ENCODE peak calls at places on chromosome X, in eight cellular contexts. P is thyroid gland, U is Peyer's patch, J is body of pancreas, O is HepG2, A is spleen, R is uterus, E is right lobe of liver. K is an unnamed sample.

GRCh38 chrX:66018585-66019309 is 21.1 kb downstream of the VSIG4 start:
- DNase-seq in R (no peak), P (no peak), A (no peak), E (no peak), O (no peak), U (no peak), J (no peak), K (no peak)

GRCh38 chrX:72366178-72366577 is 60.5 kb upstream of the CITED1 start:
- DNase-seq in O (no peak), R (no peak), U (no peak), J (no peak), A (no peak), P (no peak), E (no peak), K (no peak)

GRCh38 chrX:87634361-87634760 is 116.8 kb downstream of the KLHL4 start:
- DNase-seq in J (no peak), A (no peak), E (no peak), P (no peak), O (no peak), U (no peak), R (no peak), K (no peak)

GRCh38 chrX:110156167-110156754 is 153.3 kb downstream of the TMEM164 start:
- DNase-seq in P (no peak), R (no peak), O (no peak), J (no peak), A (no peak), U (no peak), E (no peak), K (no peak)

GRCh38 chrX:71609095-71609750 is 9.1 kb downstream of the CXCR3 start:
- DNase-seq in E (no peak), U (no peak), P (no peak), J (no peak), A (no peak), O (no peak), R (no peak), K (no peak)

GRCh38 chrX:47169273-47169672 is 24.3 kb downstream of the RBM10 start:
- DNase-seq in U (no peak), J (no peak), E (no peak), O (no peak), A (peak), P (no peak), R (no peak), K (no peak)

GRCh38 chrX:46040001-46040400 is 505.2 kb downstream of the ZNF674 start:
- DNase-seq in U (no peak), A (no peak), E (no peak), J (no peak), O (no peak), R (no peak), P (no peak), K (no peak)

GRCh38 chrX:9558615-9559014 is 93.8 kb downstream of the TBL1X start:
- DNase-seq in U (no peak), E (no peak), R (no peak), J (no peak), O (no peak), A (no peak), P (no peak), K (no peak)

GRCh38 chrX:12421918-12422317 is 283.6 kb downstream of the FRMPD4 start:
- DNase-seq in O (no peak), A (no peak), J (no peak), R (no peak), P (no peak), E (no peak), U (no peak), K (no peak)

GRCh38 chrX:133482345-133483041 is 67.2 kb upstream of the GPC4 start:
- DNase-seq in U (no peak), P (no peak), O (no peak), J (no peak), A (no peak), E (no peak), R (peak), K (no peak)

GRCh38 chrX:13212191-13212651 is 107.6 kb downstream of the ATXN3L start:
- DNase-seq in R (no peak), P (no peak), E (no peak), U (no peak), O (no peak), A (no peak), J (no peak), K (no peak)

GRCh38 chrX:54171527-54171926 is 11.5 kb downstream of the FAM120C start:
- DNase-seq in U (no peak), E (no peak), J (no peak), O (no peak), R (no peak), A (no peak), P (no peak), K (no peak)

DNA sequence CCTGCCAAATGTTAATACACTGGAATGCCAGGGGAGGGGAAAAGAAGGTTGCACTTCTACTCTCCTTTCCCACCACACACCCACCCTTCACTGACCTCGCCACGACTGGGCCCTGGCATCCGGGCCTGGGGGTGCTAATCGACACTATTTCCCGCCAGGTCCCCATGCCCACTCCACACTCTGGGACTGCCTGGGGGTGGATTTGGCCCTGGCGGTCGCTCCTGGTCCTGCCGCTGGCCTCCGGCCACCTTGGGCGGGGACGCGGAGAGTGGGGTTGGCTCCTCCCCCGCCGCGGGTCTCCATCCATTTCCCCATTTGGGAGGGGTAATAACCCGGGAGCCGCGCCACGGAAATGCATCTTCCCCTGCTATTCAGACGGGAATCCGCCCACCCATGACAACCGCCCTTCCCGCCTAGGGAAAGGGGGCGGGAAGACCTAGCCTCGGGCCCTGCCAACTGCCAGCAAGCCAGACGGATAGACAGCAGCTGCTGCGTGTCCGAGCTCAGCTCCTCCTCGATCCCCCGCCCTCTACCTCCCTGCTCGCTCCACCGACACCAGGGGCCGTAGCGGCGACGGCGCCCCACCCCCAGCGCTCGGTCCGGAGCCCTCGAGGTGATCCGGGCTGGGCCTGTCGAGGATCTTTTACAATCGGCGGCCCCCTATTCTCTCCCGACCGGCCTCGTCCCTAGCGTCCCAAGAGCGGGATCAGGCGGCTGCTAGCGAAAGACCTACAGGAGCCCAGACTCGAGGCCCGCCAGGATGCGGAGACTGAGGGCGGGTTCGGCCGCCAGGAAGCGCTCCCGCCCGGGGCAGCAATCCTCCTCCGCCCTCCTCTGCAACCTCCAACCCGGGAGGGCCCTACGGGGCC is 78.0 kb downstream of the RLIM start:
- DNase-seq in E (peak), J (peak), O (no peak), R (peak), U (peak), A (peak), P (peak), K (peak)
- TF ChIP-seq POLR2A in E (peak), J (no peak), O (no peak), R (peak), U (no peak), A (no peak), P (peak), K (no peak)

GRCh38 chrX:132373610-132374009 is 115.2 kb downstream of the MBNL3 start:
- DNase-seq in R (no peak), P (no peak), E (no peak), O (no peak), A (no peak), U (no peak), J (no peak), K (no peak)
- H3K4me3 ChIP-seq in R (no peak), P (no peak), E (no peak), O (no peak), A (no peak), U (no peak), J (no peak), K (no peak)

GRCh38 chrX:1649623-1650022 is 34.8 kb downstream of the ASMT start:
- DNase-seq in O (no peak), P (no peak), A (no peak), E (no peak), R (no peak), J (no peak), U (no peak), K (no peak)
- H3K27ac ChIP-seq in O (no peak), P (no peak), A (no peak), E (no peak), R (no peak), J (no peak), U (no peak), K (no peak)

GRCh38 chrX:2928583-2929434 is at the start of gene ARSD:
- DNase-seq in A (peak), U (peak), O (peak), E (peak), R (peak), J (peak), P (peak), K (peak)
- TF ChIP-seq POLR2A in A (no peak), U (peak), O (peak), E (peak), R (peak), J (peak), P (peak), K (no peak)

GRCh38 chrX:16885628-16886027 is 15.5 kb upstream of the RBBP7 start:
- DNase-seq in E (no peak), O (no peak), P (no peak), J (no peak), R (no peak), U (no peak), A (no peak), K (no peak)

GRCh38 chrX:16882702-16883486 is 12.7 kb upstream of the RBBP7 start:
- DNase-seq in R (peak), J (peak), A (peak), U (peak), E (peak), O (peak), P (peak), K (peak)

GRCh38 chrX:16882188-16882587 is 12.0 kb upstream of the RBBP7 start:
- DNase-seq in R (peak), P (peak), A (peak), J (peak), U (peak), E (peak), O (no peak), K (peak)

GRCh38 chrX:16883487-16883804 is 13.3 kb upstream of the RBBP7 start:
- DNase-seq in A (no peak), U (no peak), E (no peak), R (no peak), P (no peak), O (no peak), J (no peak), K (no peak)
- H3K4me3 ChIP-seq in A (no peak), U (no peak), E (no peak), R (no peak), P (no peak), O (no peak), J (no peak), K (no peak)

GRCh38 chrX:136879001-136879667 is 1.4 kb downstream of the RBMX start:
- DNase-seq in R (no peak), U (no peak), O (no peak), P (no peak), J (no peak), E (no peak), A (no peak), K (no peak)
- H3K27ac ChIP-seq in R (peak), U (peak), O (peak), P (peak), J (peak), E (peak), A (peak), K (peak)

K was measured in heart left ventricle.